ENCODE peak calls at places on chromosomes 1 and 21, in five cellular contexts. Q is H9, F is cardiac fibroblast, E is cardiac muscle cell, K is choroid plexus epithelial cell. G is an unnamed sample.

GRCh38 chr1:11692899-11693590 is 1.5 kb downstream of the DRAXIN start:
- DNase-seq in Q (no peak), F (peak; percentile 86), E (peak; percentile 72), K (peak; percentile 54), G (peak; percentile 90)

GRCh38 chr1:25899792-25900191 is 6.4 kb downstream of the STMN1 start:
- DNase-seq in Q (no peak), F (no peak), E (no peak), K (no peak), G (no peak)

GRCh38 chr1:32464191-32464715 is 619 bp upstream of the ZBTB8B start:
- DNase-seq in Q (peak; percentile 36), F (no peak), E (no peak), K (peak; percentile 23), G (no peak)

GRCh38 chr1:25543106-25543424 is 341 bp upstream of the LDLRAP1 start:
- DNase-seq in Q (no peak), F (no peak), E (no peak), K (no peak), G (no peak)

GRCh38 chr1:178954937-178955336 is 70.8 kb upstream of the FAM20B start:
- DNase-seq in Q (no peak), F (no peak), E (no peak), K (no peak), G (no peak)

GRCh38 chr1:217482356-217483102 is 148.4 kb downstream of the GPATCH2 start:
- DNase-seq in Q (no peak), F (peak; percentile 89), E (peak; percentile 78), K (peak; percentile 91), G (peak; percentile 82)

GRCh38 chr1:72530646-72531045 is 248.3 kb upstream of the NEGR1 start:
- DNase-seq in Q (no peak), F (peak; percentile 62), E (no peak), K (no peak), G (no peak)

GRCh38 chr1:230069813-230070212 is 2.8 kb downstream of the GALNT2 start:
- DNase-seq in Q (no peak), F (no peak), E (no peak), K (no peak), G (no peak)

GRCh38 chr1:8431028-8431427 is 113.1 kb downstream of the SLC45A1 start:
- DNase-seq in Q (no peak), F (no peak), E (no peak), K (peak; percentile 11), G (no peak)

GRCh38 chr21:33238565-33239255 is 9.0 kb downstream of the IFNAR2 start:
- DNase-seq in Q (no peak), F (no peak), E (no peak), K (no peak), G (no peak)

GRCh38 chr1:234602334-234603220 is 7.4 kb downstream of the IRF2BP2 start:
- DNase-seq in Q (no peak), F (peak; percentile 97), E (peak; percentile 88), K (peak; percentile 94), G (peak; percentile 97)

GRCh38 chr1:9720785-9721605 is 69.5 kb downstream of the PIK3CD start:
- DNase-seq in Q (no peak), F (no peak), E (no peak), K (no peak), G (no peak)

GRCh38 chr1:25039229-25039628 is 109.2 kb upstream of the RUNX3 start:
- DNase-seq in Q (no peak), F (no peak), E (no peak), K (no peak), G (no peak)

GRCh38 chr1:156815851-156816536 is 654 bp downstream of the SH2D2A start:
- DNase-seq in Q (no peak), F (no peak), E (no peak), K (no peak), G (no peak)

GRCh38 chr1:32816676-32817158 is 441 bp downstream of the YARS1 start:
- DNase-seq in Q (no peak), F (peak; percentile 47), E (peak; percentile 55), K (peak; percentile 46), G (peak; percentile 80)

GRCh38 chr1:79353224-79353623 is 346.7 kb upstream of the ADGRL4 start:
- DNase-seq in Q (no peak), F (peak; percentile 84), E (peak; percentile 87), K (peak; percentile 81), G (peak; percentile 66)

GRCh38 chr21:42520628-42521253 is 7.1 kb downstream of the SLC37A1 start:
- DNase-seq in Q (peak; percentile 63), F (no peak), E (no peak), K (peak; percentile 37), G (no peak)

GRCh38 chr1:172662464-172663109 is 3.7 kb downstream of the FASLG start:
- DNase-seq in Q (no peak), F (peak; percentile 94), E (peak; percentile 93), K (peak; percentile 97), G (peak; percentile 74)

GRCh38 chr1:201346337-201346939 is 31.0 kb downstream of the TNNT2 start:
- DNase-seq in Q (peak; percentile 77), F (peak; percentile 73), E (peak; percentile 65), K (peak; percentile 79), G (peak; percentile 93)

GRCh38 chr1:235943581-235944114 is 76.9 kb upstream of the LYST start:
- DNase-seq in Q (no peak), F (peak; percentile 89), E (peak; percentile 88), K (peak; percentile 99), G (peak; percentile 85)

GRCh38 chr1:199691540-199691939 is 336.0 kb upstream of the NR5A2 start:
- DNase-seq in Q (no peak), F (peak; percentile 87), E (peak; percentile 91), K (peak; percentile 86), G (peak; percentile 83)

GRCh38 chr1:1597275-1597930 is 2.5 kb downstream of the FNDC10 start:
- DNase-seq in Q (peak; percentile 77), F (peak; percentile 16), E (no peak), K (no peak), G (no peak)

GRCh38 chr1:30413111-30413440 is 310.3 kb downstream of the MATN1 start:
- DNase-seq in Q (no peak), F (no peak), E (no peak), K (no peak), G (no peak)

GRCh38 chr1:54122131-54122751 is 30.6 kb downstream of the CDCP2 start:
- DNase-seq in Q (no peak), F (no peak), E (no peak), K (no peak), G (no peak)

GRCh38 chr1:11960710-11961109 is 19.5 kb upstream of the MFN2 start:
- DNase-seq in Q (no peak), F (no peak), E (no peak), K (no peak), G (no peak)

GRCh38 chr1:1033731-1034437 is 14.0 kb downstream of the AGRN start:
- DNase-seq in Q (no peak), F (no peak), E (no peak), K (no peak), G (no peak)

GRCh38 chr1:47991698-47992097 is 5.5 kb downstream of the TRABD2B start:
- DNase-seq in Q (peak; percentile 8), F (no peak), E (no peak), K (no peak), G (no peak)

GRCh38 chr1:109937738-109938137 is 27.1 kb downstream of the CSF1 start:
- DNase-seq in Q (no peak), F (no peak), E (no peak), K (no peak), G (no peak)

GRCh38 chr1:71834570-71835441 is 447.5 kb downstream of the NEGR1 start:
- DNase-seq in Q (no peak), F (no peak), E (no peak), K (no peak), G (peak; percentile 3)

GRCh38 chr1:192698731-192699130 is 62.8 kb downstream of the RGS13 start:
- DNase-seq in Q (no peak), F (no peak), E (no peak), K (no peak), G (no peak)

GRCh38 chr1:50147451-50147850 is 38.7 kb downstream of the ELAVL4 start:
- DNase-seq in Q (no peak), F (no peak), E (no peak), K (no peak), G (no peak)

GRCh38 chr1:157170677-157171515 is 32.7 kb upstream of the ETV3 start:
- DNase-seq in Q (peak; percentile 81), F (peak; percentile 56), E (peak; percentile 33), K (peak; percentile 37), G (peak; percentile 57)

GRCh38 chr1:118954286-118954890 is 33.8 kb downstream of the TBX15 start:
- DNase-seq in Q (no peak), F (peak; percentile 32), E (no peak), K (no peak), G (no peak)

GRCh38 chr1:36614571-36614970 is 131.9 kb upstream of the CSF3R start:
- DNase-seq in Q (no peak), F (no peak), E (no peak), K (no peak), G (no peak)

GRCh38 chr1:26787381-26787705 is 407 bp upstream of the PIGV start:
- DNase-seq in Q (no peak), F (peak; percentile 77), E (peak; percentile 69), K (peak; percentile 85), G (no peak)

GRCh38 chr1:164579346-164579745 is 20.4 kb downstream of the PBX1 start:
- DNase-seq in Q (no peak), F (no peak), E (no peak), K (no peak), G (no peak)

GRCh38 chr1:170126691-170127090 is 19.1 kb upstream of the NTMT2 start:
- DNase-seq in Q (peak; percentile 41), F (peak; percentile 98), E (peak; percentile 93), K (peak; percentile 91), G (peak; percentile 69)
- TF ChIP-seq CTCF in Q (peak; percentile 31), F (peak; percentile 12), E (peak; percentile 35), K (peak; percentile 43), G (no peak)

DNA sequence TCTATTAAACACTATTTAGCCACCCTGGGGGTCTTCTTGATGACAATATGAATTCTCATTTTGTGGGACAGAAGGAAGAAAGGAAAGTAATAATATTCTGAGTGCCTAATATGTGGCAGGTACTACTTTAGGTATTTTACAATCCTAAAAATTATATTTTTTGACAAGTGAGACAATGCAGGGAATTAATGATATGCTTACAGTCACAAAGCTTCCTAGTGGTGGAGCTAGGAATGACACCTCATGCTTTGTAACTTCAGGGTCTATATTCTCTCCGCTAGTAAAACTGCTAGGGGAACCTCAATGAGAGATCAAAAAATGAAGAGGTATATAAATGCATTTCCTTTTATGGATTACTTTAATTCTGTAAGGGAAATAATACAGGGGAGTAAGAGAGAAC is 44.3 kb downstream of the TPR start:
- DNase-seq in Q (no peak), F (peak; percentile 10), E (no peak), K (peak; percentile 12), G (no peak)
- TF ChIP-seq CTCF in Q (peak; percentile 63), F (peak; percentile 50), E (peak; percentile 33), K (peak; percentile 41), G (peak; percentile 39)

GRCh38 chr21:44509539-44509938 is 30.5 kb downstream of the KRTAP10-1 start:
- DNase-seq in Q (no peak), F (no peak), E (no peak), K (no peak), G (peak; percentile 59)
- TF ChIP-seq CTCF in Q (no peak), F (no peak), E (no peak), K (no peak), G (peak; percentile 38)

GRCh38 chr1:203281033-203281432 is 24.3 kb upstream of the BTG2 start:
- DNase-seq in Q (no peak), F (no peak), E (no peak), K (no peak), G (peak; percentile 79)
- TF ChIP-seq CTCF in Q (peak; percentile 25), F (peak; percentile 18), E (no peak), K (peak; percentile 20), G (peak; percentile 39)